ENCODE peak calls at places on chromosome 5, in four cellular contexts. P is cardiac muscle cell, Z is lower lobe of right lung, E is ovary. A is an unnamed sample.

GRCh38 chr5:172901788-172902496 is 57.3 kb upstream of the RPL26L1 start:
- DNase-seq in P (peak; percentile 73), Z (no peak), E (peak; percentile 54), A (peak; percentile 52)

GRCh38 chr5:121366515-121366914 is 485.2 kb upstream of the FTMT start:
- DNase-seq in P (no peak), Z (no peak), E (no peak), A (no peak)

GRCh38 chr5:7394889-7395431 is 978 bp upstream of the ADCY2 start:
- DNase-seq in P (no peak), Z (no peak), E (peak; percentile 19), A (no peak)

GRCh38 chr5:96709152-96709821 is 47.1 kb downstream of the CAST start:
- DNase-seq in P (peak; percentile 70), Z (no peak), E (no peak), A (no peak)

GRCh38 chr5:73625905-73626811 is at the start of gene ARHGEF28:
- DNase-seq in P (peak; percentile 52), Z (peak; percentile 82), E (peak; percentile 70), A (peak; percentile 77)

GRCh38 chr5:43514471-43514815 is 505 bp downstream of the C5orf34 start:
- DNase-seq in P (peak; percentile 76), Z (no peak), E (no peak), A (no peak)

GRCh38 chr5:127076730-127077129 is 3.4 kb upstream of the C5orf63 start:
- DNase-seq in P (peak; percentile 33), Z (no peak), E (no peak), A (peak; percentile 46)

GRCh38 chr5:79759436-79759835 is 69.8 kb downstream of the CMYA5 start:
- DNase-seq in P (peak; percentile 58), Z (no peak), E (no peak), A (no peak)

GRCh38 chr5:55411881-55412280 is 104.1 kb downstream of the MTREX start:
- DNase-seq in P (no peak), Z (no peak), E (no peak), A (no peak)

GRCh38 chr5:167895899-167896659 is 395.4 kb upstream of the WWC1 start:
- DNase-seq in P (no peak), Z (no peak), E (no peak), A (no peak)

DNA sequence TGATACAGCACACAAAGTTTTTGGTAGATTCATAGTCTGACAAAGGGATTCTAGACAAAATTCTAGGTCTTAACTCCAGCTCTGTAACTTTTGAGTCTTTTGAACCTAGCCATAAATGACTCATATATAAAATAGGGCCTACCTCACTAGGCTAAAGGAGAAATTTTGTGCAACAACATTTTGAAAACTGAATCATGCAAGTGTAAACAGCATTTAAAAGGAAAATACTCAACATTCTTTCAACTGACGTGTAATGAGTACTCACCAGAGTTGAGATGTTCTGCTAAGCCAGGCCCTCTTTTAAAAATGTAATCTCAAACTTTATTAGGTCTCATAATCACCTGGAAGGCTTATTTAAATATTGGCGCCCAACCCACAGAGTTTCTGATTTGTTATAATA is 113.2 kb downstream of the STK32A start:
- DNase-seq in P (no peak), Z (no peak), E (no peak), A (no peak)
- H3K27ac ChIP-seq in P (no peak overlapping the region), Z (no peak overlapping the region), E (no peak overlapping the region), A (no peak overlapping the region)

GRCh38 chr5:131986161-131986912 is 25.1 kb downstream of the ACSL6 start:
- DNase-seq in P (no peak), Z (peak; percentile 34), E (no peak), A (no peak)
- H3K27ac ChIP-seq in P (no peak overlapping the region), Z (no peak overlapping the region), E (no peak overlapping the region), A (no peak overlapping the region)

GRCh38 chr5:52864884-52865283 is 77.2 kb downstream of the ITGA1 start:
- DNase-seq in P (peak; percentile 86), Z (no peak), E (no peak), A (no peak)
- H3K27ac ChIP-seq in P (no peak overlapping the region), Z (no peak overlapping the region), E (no peak overlapping the region), A (no peak overlapping the region)

GRCh38 chr5:138528744-138529469 is 14.1 kb downstream of the ETF1 start:
- DNase-seq in P (no peak), Z (no peak), E (no peak), A (no peak)
- H3K27ac ChIP-seq in P (peak overlapping the region; percentile 78), Z (no peak overlapping the region), E (no peak overlapping the region), A (no peak overlapping the region)